ENCODE peak calls at places on chromosomes 7 and 10, in five cellular contexts. J, K, F, S and R are unnamed samples.

GRCh38 chr10:66218981-66219587 is 706.8 kb upstream of the LRRTM3 start:
- DNase-seq in F (no peak), K (no peak), S (no peak), J (peak), R (no peak)

GRCh38 chr7:142319970-142320369 is 62.1 kb upstream of the PRSS58 start:
- DNase-seq in S (no peak), K (peak), F (no peak), J (no peak), R (no peak)

GRCh38 chr10:79084972-79085597 is 16.3 kb downstream of the ZMIZ1 start:
- DNase-seq in S (no peak), J (no peak), K (no peak), F (no peak), R (no peak)

GRCh38 chr10:98262571-98262970 is 5.4 kb downstream of the LOXL4 start:
- DNase-seq in F (peak), K (peak), J (no peak), S (no peak), R (no peak)

GRCh38 chr10:103040424-103040823 is 122.3 kb downstream of the CNNM2 start:
- DNase-seq in J (peak), K (no peak), F (peak), S (no peak), R (peak)

GRCh38 chr7:105337529-105337928 is 51.2 kb downstream of the SRPK2 start:
- DNase-seq in F (no peak), K (no peak), S (no peak), J (no peak), R (no peak)

GRCh38 chr10:32376780-32377179 is 29.8 kb upstream of the EPC1 start:
- DNase-seq in K (no peak), S (no peak), F (no peak), J (no peak), R (no peak)

GRCh38 chr10:46517541-46517940 is 38.9 kb downstream of the GPRIN2 start:
- DNase-seq in J (no peak), S (no peak), K (no peak), F (no peak), R (no peak)

GRCh38 chr10:66505003-66505707 is 420.7 kb upstream of the LRRTM3 start:
- DNase-seq in S (no peak), F (peak), J (no peak), K (no peak), R (no peak)

GRCh38 chr10:101649530-101650085 is 45.4 kb downstream of the FBXW4 start:
- DNase-seq in J (no peak), S (no peak), F (no peak), K (no peak), R (no peak)

GRCh38 chr10:804787-805634 is 115.5 kb upstream of the DIP2C start:
- DNase-seq in S (no peak), J (no peak), K (no peak), F (no peak), R (no peak)

GRCh38 chr10:24432478-24433416 is 223.8 kb downstream of the KIAA1217 start:
- DNase-seq in J (peak), K (no peak), S (no peak), F (peak), R (peak)

GRCh38 chr10:74051729-74052342 is 53.9 kb downstream of the VCL start:
- DNase-seq in F (no peak), J (no peak), K (no peak), S (no peak), R (no peak)

GRCh38 chr10:95221124-95221523 is 27.1 kb downstream of the ACSM6 start:
- DNase-seq in J (peak), K (no peak), S (no peak), F (peak), R (peak)

GRCh38 chr10:117492504-117492903 is 50.0 kb upstream of the EMX2 start:
- DNase-seq in J (no peak), F (no peak), S (no peak), K (peak), R (no peak)

GRCh38 chr7:137992738-137993394 is 9.0 kb downstream of the CREB3L2 start:
- DNase-seq in F (peak), S (no peak), K (no peak), J (peak), R (peak)

GRCh38 chr7:105990141-105990540 is 27.1 kb downstream of the CDHR3 start:
- DNase-seq in S (no peak), J (no peak), K (no peak), F (no peak), R (no peak)

GRCh38 chr10:93199221-93199681 is 125.6 kb downstream of the CYP26A1 start:
- DNase-seq in J (peak), F (peak), S (no peak), K (no peak), R (peak)

GRCh38 chr7:54037873-54038272 is 504.3 kb upstream of the VSTM2A start:
- DNase-seq in F (no peak), K (no peak), J (no peak), S (no peak), R (no peak)

GRCh38 chr10:28644647-28645046 is 32.7 kb upstream of the BAMBI start:
- DNase-seq in F (no peak), K (no peak), J (no peak), S (no peak), R (no peak)

GRCh38 chr7:151566897-151567320 is 47.2 kb upstream of the RHEB start:
- DNase-seq in F (peak), J (peak), S (no peak), K (no peak), R (no peak)

GRCh38 chr7:117781707-117782106 is 91.5 kb downstream of the CTTNBP2 start:
- DNase-seq in K (no peak), J (peak), S (no peak), F (peak), R (no peak)

GRCh38 chr10:116833986-116834760 is 15.1 kb upstream of the ENO4 start:
- DNase-seq in S (no peak), K (no peak), J (no peak), F (no peak), R (no peak)

GRCh38 chr7:139620676-139621344 is 97.3 kb downstream of the CLEC2L start:
- DNase-seq in F (peak), K (peak), J (no peak), S (no peak), R (no peak)

GRCh38 chr7:55065511-55066229 is 46.9 kb downstream of the EGFR start:
- DNase-seq in F (peak), J (peak), S (peak), K (no peak), R (peak)

GRCh38 chr7:47143344-47143743 is 438.6 kb downstream of the TNS3 start:
- DNase-seq in J (no peak), K (no peak), F (peak), S (no peak), R (peak)

GRCh38 chr7:128065872-128066271 is 34.6 kb upstream of the LRRC4 start:
- DNase-seq in F (no peak), J (no peak), S (no peak), K (no peak), R (no peak)

GRCh38 chr7:28224675-28225074 is 44.1 kb upstream of the JAZF1 start:
- DNase-seq in F (no peak), K (no peak), S (no peak), J (no peak), R (no peak)

GRCh38 chr7:28228386-28228785 is 47.8 kb upstream of the JAZF1 start:
- DNase-seq in J (no peak), K (no peak), S (no peak), F (no peak), R (no peak)

GRCh38 chr7:28224172-28224571 is 43.6 kb upstream of the JAZF1 start:
- DNase-seq in K (no peak), F (no peak), J (no peak), S (no peak), R (no peak)

GRCh38 chr7:28230273-28230672 is 49.7 kb upstream of the JAZF1 start:
- DNase-seq in J (no peak), F (no peak), K (no peak), S (no peak), R (no peak)

GRCh38 chr7:28225581-28225980 is 45.0 kb upstream of the JAZF1 start:
- DNase-seq in S (no peak), K (no peak), F (no peak), J (no peak), R (no peak)
- H3K4me3 ChIP-seq in S (no peak), K (no peak), F (no peak), J (no peak), R (no peak)

DNA sequence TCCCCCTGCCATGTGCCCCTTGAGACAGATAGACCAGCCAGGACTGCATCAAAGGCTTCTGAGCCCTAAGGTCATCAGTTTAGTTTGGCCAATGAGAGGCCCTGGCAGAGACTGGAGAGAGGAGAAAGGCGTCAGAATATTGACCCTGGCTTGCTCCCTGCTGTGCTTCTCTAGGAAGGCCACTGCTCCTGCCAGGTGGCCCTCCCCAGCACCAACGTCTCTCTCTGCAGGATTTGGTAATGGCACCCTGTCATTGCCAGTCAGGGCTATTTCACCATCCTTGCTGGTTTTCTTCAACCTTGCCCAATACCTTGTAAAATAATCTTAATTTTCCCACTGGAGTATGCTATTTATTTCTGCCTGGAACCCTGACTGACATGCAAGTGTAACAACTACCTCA is 38.8 kb upstream of the ZRANB1 start:
- DNase-seq in F (no peak), J (no peak), S (no peak), K (no peak), R (no peak)
- H3K4me3 ChIP-seq in F (no peak), J (no peak), S (no peak), K (no peak), R (no peak)

GRCh38 chr7:71408276-71408675 is 276.3 kb downstream of the GALNT17 start:
- DNase-seq in F (no peak), J (no peak), K (no peak), S (no peak), R (no peak)
- H3K4me3 ChIP-seq in F (no peak), J (no peak), K (no peak), S (no peak), R (no peak)

DNA sequence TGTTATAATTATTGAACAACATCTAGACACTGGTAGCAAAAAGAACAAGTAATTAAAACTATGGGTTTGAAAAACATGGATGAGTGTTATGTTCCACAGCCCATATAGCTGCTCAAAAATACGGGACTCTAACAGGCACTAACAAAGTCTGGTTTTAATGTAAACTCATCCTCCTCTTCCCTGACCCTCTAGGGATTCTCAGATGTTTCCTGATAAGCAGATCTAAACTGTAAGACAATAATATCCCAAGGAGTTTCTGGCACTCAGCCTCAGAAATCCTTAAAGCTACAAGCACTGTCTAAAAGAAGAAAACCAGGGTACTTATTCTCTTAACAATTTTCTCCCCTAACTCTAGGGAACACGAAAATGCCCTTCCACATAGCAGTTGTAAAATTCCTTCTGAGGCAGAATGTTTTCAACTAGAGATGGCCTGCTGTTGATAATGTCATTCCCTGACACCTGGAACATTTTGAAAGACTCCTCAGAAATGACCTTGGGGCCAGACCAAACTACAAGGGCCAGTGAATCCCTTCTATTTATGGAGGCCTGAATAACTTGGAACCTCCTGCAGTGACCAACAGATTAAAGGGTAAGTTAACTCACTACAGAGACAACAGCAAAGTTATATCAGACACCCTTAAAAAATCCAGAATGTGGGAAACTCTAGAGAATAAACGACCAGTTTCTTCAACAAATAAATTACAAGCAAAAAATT is 12.7 kb downstream of the DNMBP start:
- DNase-seq in F (peak), K (no peak), S (no peak), J (no peak), R (peak)
- H3K4me3 ChIP-seq in F (no peak), K (no peak), S (no peak), J (no peak), R (no peak)

GRCh38 chr10:7425691-7426090 is 14.9 kb upstream of the SFMBT2 start:
- DNase-seq in J (no peak), S (no peak), K (no peak), F (no peak), R (no peak)
- H3K4me3 ChIP-seq in J (no peak), S (no peak), K (no peak), F (no peak), R (no peak)

GRCh38 chr7:94393251-94393758 is 1.4 kb upstream of the COL1A2 start:
- DNase-seq in K (no peak), F (peak), S (no peak), J (peak), R (no peak)
- H3K4me3 ChIP-seq in K (no peak), F (peak), S (peak), J (no peak), R (peak)

GRCh38 chr10:61899045-61899444 is 2.5 kb upstream of the ARID5B start:
- DNase-seq in F (peak), J (peak), S (no peak), K (peak), R (peak)

GRCh38 chr10:61900829-61901783 is at the start of gene ARID5B:
- DNase-seq in J (peak), K (peak), F (peak), S (no peak), R (peak)

GRCh38 chr10:61899663-61899996 is 1.9 kb upstream of the ARID5B start:
- DNase-seq in F (no peak), K (no peak), J (no peak), S (no peak), R (no peak)

GRCh38 chr10:61901829-61902447 is 439 bp downstream of the ARID5B start:
- DNase-seq in K (peak), F (no peak), S (no peak), J (peak), R (no peak)

DNA sequence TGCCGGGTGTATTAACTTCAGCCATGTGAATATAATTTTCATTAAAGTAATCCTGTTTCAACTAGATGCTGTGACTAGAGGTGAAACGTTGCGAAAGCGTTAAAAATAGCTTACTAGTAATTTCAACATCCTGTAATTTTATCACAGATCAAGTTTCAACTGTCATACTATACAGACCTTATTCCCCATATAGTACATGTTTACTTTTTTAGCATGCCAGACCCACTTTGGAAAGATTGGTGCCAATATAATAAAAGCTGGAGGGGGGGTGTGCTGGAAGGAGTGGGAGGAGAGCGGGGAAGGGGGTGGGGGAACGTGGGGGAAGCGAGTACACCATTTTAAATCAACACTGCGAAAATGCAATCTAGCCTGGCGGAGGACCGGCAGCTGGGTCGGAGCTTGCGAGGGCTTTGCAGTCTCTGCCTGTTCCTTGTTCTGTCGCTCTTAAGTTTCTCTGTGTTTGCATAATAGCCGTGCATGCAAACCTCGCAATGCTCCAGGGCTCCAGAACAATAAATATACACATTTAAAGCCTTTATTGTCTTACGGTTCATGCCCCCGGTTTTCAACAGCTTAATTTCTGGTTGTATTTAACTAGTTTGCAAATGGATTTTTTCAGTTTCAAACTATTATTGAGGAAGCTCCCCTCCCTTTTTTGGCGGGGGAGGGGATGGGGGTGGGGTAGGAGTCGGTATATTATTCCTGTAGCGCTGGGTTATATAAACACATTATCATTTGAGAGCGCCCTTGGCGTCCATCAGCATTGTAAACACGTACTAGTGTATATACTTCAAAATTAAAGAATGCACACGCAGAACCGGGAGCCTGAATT is 1.3 kb upstream of the ARID5B start:
- DNase-seq in S (no peak), F (peak), K (peak), J (peak), R (peak)
- H3K4me3 ChIP-seq in S (peak), F (peak), K (peak), J (peak), R (peak)

GRCh38 chr7:116210345-116211005 is at the start of gene TES:
- DNase-seq in K (peak), S (no peak), F (peak), J (no peak), R (peak)

GRCh38 chr7:116209561-116210070 is 723 bp upstream of the TES start:
- DNase-seq in K (no peak), S (no peak), F (peak), J (no peak), R (no peak)

GRCh38 chr7:116211913-116212596 is 1.7 kb downstream of the TES start:
- DNase-seq in K (no peak), F (peak), J (no peak), S (no peak), R (no peak)

GRCh38 chr7:116212859-116213258 is 2.5 kb downstream of the TES start:
- DNase-seq in J (no peak), S (no peak), K (no peak), F (no peak), R (no peak)

DNA sequence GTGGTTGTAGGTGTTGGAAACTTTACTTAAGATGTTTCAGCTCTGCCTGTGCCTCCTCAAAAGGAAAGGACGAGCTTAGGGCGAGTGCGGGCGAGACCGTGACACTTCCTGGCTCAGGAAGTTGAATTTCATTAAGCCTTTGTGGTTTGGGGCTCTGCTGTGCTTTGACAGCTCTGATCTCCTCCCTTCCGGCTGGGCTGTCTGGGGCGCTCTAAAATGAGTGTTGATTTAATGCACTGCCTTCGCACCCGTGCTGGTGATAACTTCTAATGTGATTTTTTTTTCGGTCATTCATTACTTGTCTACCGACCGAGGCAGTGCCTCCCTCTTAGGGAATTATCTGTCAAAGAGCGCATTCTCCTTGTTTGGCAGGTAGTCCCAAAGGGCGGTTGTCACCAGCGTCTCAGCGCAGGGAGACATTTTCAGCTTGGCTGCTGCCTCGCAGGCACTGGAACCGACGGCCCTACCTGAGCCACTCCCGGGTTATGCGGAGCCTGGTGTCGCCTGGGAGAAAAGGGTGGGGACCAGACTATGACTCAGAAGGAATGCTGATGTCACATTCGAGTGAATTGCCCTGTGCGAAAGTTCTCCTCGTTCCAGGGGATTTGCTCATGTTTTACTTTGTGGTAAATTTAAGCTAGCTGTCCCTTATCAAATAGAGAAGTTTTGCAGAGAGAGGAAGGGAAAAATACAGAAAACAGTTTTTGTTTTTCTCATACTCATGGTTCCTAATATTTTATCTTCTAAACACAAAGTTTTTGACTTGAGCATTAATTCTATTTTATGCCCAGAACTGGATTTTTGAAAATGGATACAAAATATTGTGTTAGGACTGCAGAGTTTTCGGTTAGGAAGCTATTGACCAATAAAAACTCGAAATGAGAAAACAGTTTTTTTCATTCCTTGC is 920 bp downstream of the TES start:
- DNase-seq in J (peak), K (peak), F (peak), S (no peak), R (peak)
- H3K4me3 ChIP-seq in J (peak), K (peak), F (peak), S (peak), R (peak)

DNA sequence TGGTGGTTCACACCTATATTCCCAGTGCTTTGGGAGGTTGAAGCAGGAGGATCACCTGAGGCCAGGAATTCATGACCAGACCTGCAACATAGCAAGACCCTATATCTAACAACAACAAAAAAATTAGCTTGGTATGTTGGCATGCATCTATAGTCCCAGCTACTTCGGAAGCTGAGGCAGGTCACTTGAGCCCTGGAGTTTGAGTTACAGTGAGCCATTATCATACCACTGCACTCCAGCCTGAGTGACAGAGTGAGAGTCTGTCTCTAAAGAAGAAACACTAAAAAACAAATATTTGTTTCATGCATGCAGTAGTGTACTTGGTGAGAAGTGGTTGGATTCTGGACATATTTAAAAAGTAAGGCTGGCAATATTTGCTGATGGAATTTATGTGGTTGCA is 198.1 kb downstream of the BBS9 start:
- DNase-seq in J (no peak), K (no peak), F (no peak), S (no peak), R (no peak)
- H3K4me3 ChIP-seq in J (no peak), K (no peak), F (no peak), S (no peak), R (no peak)